ENCODE peak calls at places on chromosome 2, in five cellular contexts. J is breast epithelium, C is endodermal cell, O is colonic mucosa, M is transverse colon. X is an unnamed sample. For H3K36me3, the result is how much of the 10 kb centered on the place peaks cover.

GRCh38 chr2:238868616-238869292 is 20.9 kb downstream of the TWIST2 start:
- DNase-seq in J (peak), C (peak), O (no peak), M (peak), X (peak)

GRCh38 chr2:56009758-56010534 is 86.4 kb upstream of the EFEMP1 start:
- DNase-seq in J (no peak), C (no peak), O (no peak), M (no peak), X (no peak)

GRCh38 chr2:98570356-98570755 is 38.0 kb downstream of the COA5 start:
- DNase-seq in J (no peak), C (no peak), O (no peak), M (no peak), X (no peak)

GRCh38 chr2:238974510-238975166 is 126.8 kb downstream of the TWIST2 start:
- DNase-seq in J (peak), C (peak), O (peak), M (no peak), X (no peak)

GRCh38 chr2:127512362-127512761 is 13.9 kb downstream of the IWS1 start:
- DNase-seq in J (no peak), C (no peak), O (no peak), M (no peak), X (no peak)

GRCh38 chr2:168649105-168649504 is 153.3 kb upstream of the NOSTRIN start:
- DNase-seq in J (no peak), C (no peak), O (no peak), M (no peak), X (peak)

GRCh38 chr2:97699765-97700444 is 13.5 kb upstream of the ZAP70 start:
- DNase-seq in J (peak), C (peak), O (peak), M (peak), X (peak)

GRCh38 chr2:198314559-198315153 is 510.3 kb downstream of the PLCL1 start:
- DNase-seq in J (no peak), C (no peak), O (peak), M (no peak), X (no peak)

GRCh38 chr2:163210430-163210918 is 371.9 kb upstream of the KCNH7 start:
- DNase-seq in J (no peak), C (no peak), O (no peak), M (no peak), X (no peak)

GRCh38 chr2:172735646-172736418 is at the start of gene RAPGEF4:
- DNase-seq in J (no peak), C (peak), O (no peak), M (no peak), X (peak)

GRCh38 chr2:53312721-53313120 is 454.9 kb upstream of the CHAC2 start:
- DNase-seq in J (no peak), C (no peak), O (no peak), M (no peak), X (peak)

GRCh38 chr2:30716117-30716900 is 90.9 kb downstream of the CAPN13 start:
- DNase-seq in J (no peak), C (peak), O (peak), M (no peak), X (no peak)

GRCh38 chr2:176189666-176190641 is 1.5 kb downstream of the HOXD1 start:
- DNase-seq in J (no peak), C (peak), O (no peak), M (no peak), X (no peak)

GRCh38 chr2:144152817-144153271 is 367.1 kb downstream of the ZEB2 start:
- DNase-seq in J (no peak), C (peak), O (no peak), M (no peak), X (no peak)
- TF ChIP-seq CTCF in J (no peak), C (peak), O (no peak), M (no peak), X (no peak)

GRCh38 chr2:73487112-73487657 is 101.5 kb downstream of the ALMS1 start:
- DNase-seq in J (no peak), C (no peak), O (no peak), M (no peak), X (no peak)
- H3K36me3 ChIP-seq in J (under half), C (under half), O (under half), M (under half), X (under half)

GRCh38 chr2:171346723-171347104 is 87.1 kb downstream of the METTL8 start:
- DNase-seq in J (no peak), C (no peak), O (no peak), M (no peak), X (no peak)

GRCh38 chr2:171345971-171346722 is 87.6 kb downstream of the METTL8 start:
- DNase-seq in J (no peak), C (no peak), O (peak), M (peak), X (no peak)

GRCh38 chr2:171347591-171348032 is 86.2 kb downstream of the METTL8 start:
- DNase-seq in J (peak), C (no peak), O (no peak), M (no peak), X (no peak)

GRCh38 chr2:171347158-171347557 is 86.6 kb downstream of the METTL8 start:
- DNase-seq in J (no peak), C (no peak), O (no peak), M (no peak), X (no peak)

GRCh38 chr2:171348056-171348455 is 85.7 kb downstream of the METTL8 start:
- DNase-seq in J (no peak), C (no peak), O (no peak), M (no peak), X (no peak)
- TF ChIP-seq CTCF in J (no peak), C (no peak), O (no peak), M (no peak), X (no peak)

DNA sequence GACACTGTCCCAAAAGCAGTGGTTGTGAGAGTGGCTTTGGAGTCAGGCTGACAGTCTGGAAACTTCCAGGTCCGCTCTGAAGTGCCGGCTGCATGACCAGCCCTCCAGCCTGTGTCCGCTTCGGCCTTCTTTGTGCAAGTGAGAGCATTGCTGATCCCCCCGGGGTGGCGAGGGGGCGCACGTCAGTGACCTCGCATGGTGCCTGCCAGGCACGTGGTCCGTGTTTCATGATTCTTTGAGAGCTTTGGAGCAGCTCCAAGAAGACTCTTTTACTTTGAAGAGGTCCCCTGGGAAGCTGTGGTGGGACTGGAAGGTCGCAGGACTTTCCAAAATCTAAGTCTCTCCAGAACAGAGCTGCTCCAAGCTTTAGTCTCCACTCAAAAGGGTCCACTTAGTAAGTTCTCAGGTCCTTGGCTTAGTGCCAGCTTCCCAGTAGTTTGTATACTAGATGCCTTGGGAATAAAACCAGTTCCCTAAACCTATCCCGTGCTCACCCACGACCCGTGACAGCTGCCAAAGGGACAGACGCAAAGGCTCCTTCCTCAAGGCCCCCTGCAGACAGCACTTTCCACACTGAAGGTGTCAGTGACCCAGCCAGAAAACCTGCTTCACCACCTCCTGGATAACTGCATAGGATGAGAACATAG is 68.8 kb downstream of the ADI1 start:
- DNase-seq in J (no peak), C (peak), O (no peak), M (no peak), X (peak)
- H3K36me3 ChIP-seq in J (under half), C (under half), O (under half), M (under half), X (under half)

GRCh38 chr2:105597011-105597830 is 147.5 kb upstream of the NCK2 start:
- DNase-seq in J (no peak), C (no peak), O (no peak), M (no peak), X (no peak)
- TF ChIP-seq CTCF in J (no peak), C (no peak), O (no peak), M (no peak), X (no peak)

DNA sequence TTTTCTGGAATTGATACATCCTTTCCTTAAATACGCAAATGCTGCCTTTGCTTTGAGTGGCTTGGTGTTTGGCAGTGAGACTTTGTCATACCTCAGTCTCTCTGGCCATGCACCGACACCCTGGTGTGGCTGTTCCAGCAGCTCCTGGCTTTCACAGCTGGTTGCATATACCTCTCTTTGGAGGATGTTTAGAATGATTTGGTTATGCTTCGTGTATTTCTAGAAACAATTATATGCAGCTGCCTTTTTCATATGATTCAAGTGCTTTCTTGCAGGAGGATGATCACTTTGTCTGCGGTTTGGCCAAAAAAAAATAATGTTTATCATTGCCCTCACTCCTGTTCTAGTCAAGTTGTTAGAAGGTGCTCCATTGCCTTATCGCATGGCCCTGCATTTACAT is 95.0 kb upstream of the EML6 start:
- DNase-seq in J (no peak), C (no peak), O (no peak), M (no peak), X (no peak)
- H3K36me3 ChIP-seq in J (under half), C (half or more), O (under half), M (half or more), X (under half)

DNA sequence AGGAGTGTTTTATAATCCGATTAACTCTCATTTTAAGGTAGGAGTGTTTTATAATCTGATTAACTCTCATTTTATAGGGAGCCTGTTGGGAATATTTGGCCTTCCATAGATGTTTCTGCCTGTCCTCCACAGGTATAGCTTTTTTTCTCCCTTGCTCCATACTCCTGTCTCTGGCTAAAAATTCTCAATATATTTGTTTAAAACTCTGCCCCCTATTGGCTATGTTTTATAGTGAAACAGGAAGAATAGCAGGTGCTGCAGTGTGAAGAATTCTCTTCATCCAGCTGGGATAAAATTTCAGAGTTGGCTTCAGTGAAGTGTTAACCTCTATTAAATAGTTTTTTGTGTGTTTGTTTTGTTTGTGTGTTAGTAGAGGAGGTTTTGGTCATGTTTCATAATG is 1046.0 kb upstream of the TMEFF2 start:
- DNase-seq in J (no peak), C (no peak), O (no peak), M (no peak), X (no peak)
- TF ChIP-seq CTCF in J (no peak), C (peak), O (no peak), M (peak), X (no peak)

GRCh38 chr2:218755567-218756404 is 26.2 kb upstream of the CYP27A1 start:
- DNase-seq in J (no peak), C (peak), O (no peak), M (no peak), X (no peak)
- H3K36me3 ChIP-seq in J (under half), C (half or more), O (under half), M (under half), X (under half)

GRCh38 chr2:217530399-217531100 is 472.2 kb downstream of the TNS1 start:
- DNase-seq in J (no peak), C (no peak), O (no peak), M (no peak), X (peak)

GRCh38 chr2:217529271-217529670 is 473.5 kb downstream of the TNS1 start:
- DNase-seq in J (no peak), C (no peak), O (no peak), M (no peak), X (no peak)

GRCh38 chr2:217525076-217525475 is 477.7 kb downstream of the TNS1 start:
- DNase-seq in J (no peak), C (no peak), O (no peak), M (no peak), X (no peak)

GRCh38 chr2:217523246-217523645 is 479.5 kb downstream of the TNS1 start:
- DNase-seq in J (no peak), C (no peak), O (no peak), M (no peak), X (no peak)

GRCh38 chr2:217527586-217528202 is 475.1 kb downstream of the TNS1 start:
- DNase-seq in J (no peak), C (no peak), O (no peak), M (no peak), X (no peak)
- TF ChIP-seq CTCF in J (no peak), C (no peak), O (no peak), M (no peak), X (no peak)